ENCODE peak calls at places on chromosomes 4 and X, in six cellular contexts. E, K, U, W, O and S are unnamed samples.

GRCh38 chr4:23888421-23889319 is 1.2 kb downstream of the PPARGC1A start:
- DNase-seq in E (peak; percentile 18), K (no peak), U (no peak), W (no peak), O (no peak), S (peak; percentile 66)

GRCh38 chrX:118207831-118208453 is 91.3 kb upstream of the KLHL13 start:
- DNase-seq in E (no peak), K (no peak), U (no peak), W (no peak), O (no peak), S (no peak)

GRCh38 chr4:15479089-15479912 is 9.6 kb downstream of the CC2D2A start:
- DNase-seq in E (peak; percentile 77), K (no peak), U (peak; percentile 82), W (peak; percentile 75), O (peak; percentile 73), S (peak; percentile 74)

GRCh38 chr4:185211035-185211434 is 1.6 kb downstream of the SNX25 start:
- DNase-seq in E (no peak), K (no peak), U (no peak), W (peak; percentile 39), O (no peak), S (no peak)

GRCh38 chr4:146585761-146586333 is 52.8 kb upstream of the POU4F2 start:
- DNase-seq in E (no peak), K (no peak), U (no peak), W (no peak), O (no peak), S (no peak)

GRCh38 chr4:143339497-143339896 is 2.8 kb downstream of the GAB1 start:
- DNase-seq in E (no peak), K (no peak), U (no peak), W (no peak), O (no peak), S (no peak)

GRCh38 chr4:113316879-113317278 is 267.4 kb downstream of the ANK2 start:
- DNase-seq in E (no peak), K (peak; percentile 75), U (no peak), W (no peak), O (no peak), S (peak; percentile 20)

GRCh38 chr4:80538276-80538926 is 202.9 kb downstream of the CFAP299 start:
- DNase-seq in E (no peak), K (no peak), U (no peak), W (no peak), O (no peak), S (no peak)

GRCh38 chr4:127781303-127782024 is 658 bp upstream of the HSPA4L start:
- DNase-seq in E (no peak), K (no peak), U (no peak), W (no peak), O (no peak), S (peak; percentile 82)

GRCh38 chr4:114911141-114911540 is 202.3 kb downstream of the NDST4 start:
- DNase-seq in E (no peak), K (no peak), U (no peak), W (no peak), O (no peak), S (no peak)

GRCh38 chr4:73740353-73740778 is at the start of gene CXCL8:
- DNase-seq in E (peak; percentile 53), K (no peak), U (peak; percentile 76), W (peak; percentile 75), O (no peak), S (no peak)

GRCh38 chr4:8050555-8051206 is 107.9 kb downstream of the ABLIM2 start:
- DNase-seq in E (peak; percentile 92), K (no peak), U (no peak), W (peak; percentile 29), O (peak; percentile 65), S (peak; percentile 88)

GRCh38 chrX:150047818-150048217 is 109.5 kb upstream of the EOLA2 start:
- DNase-seq in E (no peak), K (no peak), U (no peak), W (no peak), O (no peak), S (no peak)

GRCh38 chr4:14749910-14750309 is 252.4 kb upstream of the CPEB2 start:
- DNase-seq in E (no peak), K (no peak), U (no peak), W (peak; percentile 8), O (no peak), S (peak; percentile 8)

GRCh38 chr4:92198711-92199110 is 105.1 kb upstream of the GRID2 start:
- DNase-seq in E (no peak), K (no peak), U (no peak), W (no peak), O (no peak), S (no peak)

GRCh38 chrX:24391362-24391761 is 30.9 kb downstream of the SUPT20HL1 start:
- DNase-seq in E (no peak), K (no peak), U (no peak), W (no peak), O (no peak), S (no peak)

GRCh38 chrX:127138218-127138617 is 318.7 kb downstream of the PRR32 start:
- DNase-seq in E (no peak), K (no peak), U (no peak), W (no peak), O (no peak), S (no peak)

GRCh38 chrX:68681443-68681941 is 34.0 kb downstream of the STARD8 start:
- DNase-seq in E (no peak), K (peak; percentile 3), U (no peak), W (no peak), O (no peak), S (no peak)

GRCh38 chr4:103204114-103204513 is 6.0 kb upstream of the CENPE start:
- DNase-seq in E (peak; percentile 13), K (no peak), U (peak; percentile 16), W (peak; percentile 15), O (no peak), S (peak; percentile 11)

GRCh38 chr4:182600836-182601235 is 316.4 kb downstream of the DCTD start:
- DNase-seq in E (no peak), K (no peak), U (no peak), W (no peak), O (no peak), S (peak; percentile 74)

GRCh38 chr4:151315212-151315886 is 10.1 kb downstream of the SH3D19 start:
- DNase-seq in E (peak; percentile 18), K (no peak), U (peak; percentile 54), W (no peak), O (no peak), S (no peak)

GRCh38 chr4:122776916-122777315 is 44.4 kb downstream of the BBS12 start:
- DNase-seq in E (no peak), K (no peak), U (no peak), W (no peak), O (no peak), S (no peak)

GRCh38 chrX:24231169-24231568 is 81.6 kb downstream of the ZFX start:
- DNase-seq in E (no peak), K (no peak), U (peak; percentile 7), W (peak; percentile 74), O (no peak), S (no peak)

GRCh38 chr4:39045791-39046221 is 13.6 kb upstream of the TMEM156 start:
- DNase-seq in E (peak; percentile 43), K (no peak), U (no peak), W (peak; percentile 50), O (no peak), S (peak; percentile 23)

GRCh38 chr4:37935026-37935425 is 25.2 kb upstream of the PTTG2 start:
- DNase-seq in E (no peak), K (no peak), U (no peak), W (no peak), O (no peak), S (no peak)

GRCh38 chrX:79065696-79066095 is 78.8 kb upstream of the GPR174 start:
- DNase-seq in E (no peak), K (peak; percentile 51), U (no peak), W (no peak), O (no peak), S (no peak)

GRCh38 chr4:165343353-165344191 is 16.1 kb downstream of the MSMO1 start:
- DNase-seq in E (peak; percentile 24), K (no peak), U (no peak), W (no peak), O (no peak), S (no peak)

DNA sequence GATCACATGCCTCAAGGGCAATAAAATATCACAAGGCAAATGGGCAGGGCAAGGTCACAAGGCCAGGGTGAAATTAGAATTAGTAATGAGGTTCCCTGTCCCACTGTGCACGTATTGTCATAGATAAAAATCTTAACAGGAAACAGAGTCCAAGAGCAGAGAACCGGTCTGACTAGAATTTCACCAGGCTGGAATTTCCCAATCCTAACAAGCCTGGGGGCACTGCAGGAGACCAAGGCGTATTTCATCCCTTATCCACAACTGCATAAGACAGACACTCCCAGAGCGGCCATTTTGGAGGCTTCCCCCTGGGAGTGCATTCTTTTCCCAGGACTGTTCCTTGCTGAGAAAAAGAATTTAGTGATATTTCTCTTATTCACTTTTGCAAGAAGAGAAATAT is 25.9 kb upstream of the PRDM5 start:
- DNase-seq in E (no peak), K (no peak), U (peak; percentile 7), W (no peak), O (no peak), S (no peak)
- TF ChIP-seq YY1 in E (no peak), K (no peak), U (no peak), W (no peak), O (peak; percentile 22), S (no peak)

DNA sequence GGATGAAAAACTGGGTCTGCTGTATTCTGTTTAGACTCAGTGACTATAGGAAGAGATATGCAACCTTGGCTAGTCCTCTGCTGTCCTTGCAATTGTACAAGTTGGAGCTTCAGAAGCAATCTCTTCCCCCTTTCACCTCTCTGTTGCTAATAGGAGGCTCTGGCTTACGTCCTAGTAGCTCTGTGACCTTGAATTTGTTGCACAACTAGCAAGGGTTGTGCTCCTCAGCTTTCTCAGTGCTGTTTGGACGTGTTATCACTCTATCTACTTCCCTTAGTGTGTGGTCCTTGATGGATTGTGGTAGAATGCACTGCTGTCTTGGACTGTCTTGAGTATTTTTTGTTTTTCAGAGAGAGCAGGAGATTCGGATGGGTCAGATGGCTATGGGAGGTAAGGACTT is 3.4 kb upstream of the ITGB1BP2 start:
- DNase-seq in E (no peak), K (no peak), U (no peak), W (no peak), O (no peak), S (no peak)
- TF ChIP-seq POLR2AphosphoS5 in E (peak; percentile 23), K (peak; percentile 59), U (no peak), W (no peak), O (no peak), S (no peak)

GRCh38 chr4:20195071-20195885 is 56.4 kb upstream of the SLIT2 start:
- DNase-seq in E (no peak), K (no peak), U (no peak), W (no peak), O (no peak), S (no peak)
- TF ChIP-seq YY1 in E (no peak), K (no peak), U (no peak), W (no peak), O (no peak), S (peak; percentile 38)

GRCh38 chrX:39479856-39480255 is 617.9 kb downstream of the BCOR start:
- DNase-seq in E (no peak), K (no peak), U (no peak), W (no peak), O (no peak), S (no peak)

GRCh38 chrX:39476596-39476995 is 621.2 kb downstream of the BCOR start:
- DNase-seq in E (no peak), K (no peak), U (no peak), W (peak; percentile 31), O (no peak), S (no peak)

GRCh38 chrX:39475372-39475771 is 622.4 kb downstream of the BCOR start:
- DNase-seq in E (no peak), K (no peak), U (no peak), W (peak; percentile 22), O (no peak), S (no peak)

GRCh38 chrX:39477031-39477430 is 620.7 kb downstream of the BCOR start:
- DNase-seq in E (no peak), K (no peak), U (no peak), W (no peak), O (no peak), S (no peak)

GRCh38 chrX:39477438-39478120 is 620.2 kb downstream of the BCOR start:
- DNase-seq in E (no peak), K (no peak), U (no peak), W (peak; percentile 29), O (peak; percentile 2), S (no peak)
- TF ChIP-seq POLR2AphosphoS5 in E (no peak), K (no peak), U (no peak), W (no peak), O (no peak), S (no peak)